ENCODE peak calls at places on chromosomes 4 and X, in six cellular contexts. N, D, F, R, M and E are unnamed samples.

GRCh38 chr4:4440333-4441061 is 53.6 kb downstream of the NSG1 start:
- DNase-seq in N (no peak), D (no peak), F (no peak), R (no peak), M (no peak), E (no peak)

GRCh38 chr4:36385951-36386561 is 104.6 kb downstream of the DTHD1 start:
- DNase-seq in N (peak), D (no peak), F (no peak), R (no peak), M (no peak), E (no peak)

GRCh38 chrX:50168305-50168704 is 32.5 kb downstream of the AKAP4 start:
- DNase-seq in N (no peak), D (no peak), F (peak), R (no peak), M (no peak), E (no peak)

GRCh38 chrX:12814434-12814833 is 23.2 kb downstream of the PRPS2 start:
- DNase-seq in N (peak), D (peak), F (peak), R (no peak), M (peak), E (peak)

GRCh38 chr4:110184124-110184790 is 14.2 kb downstream of the ELOVL6 start:
- DNase-seq in N (no peak), D (no peak), F (no peak), R (no peak), M (no peak), E (no peak)

GRCh38 chr4:9704551-9705332 is 76.7 kb upstream of the DRD5 start:
- DNase-seq in N (no peak), D (no peak), F (no peak), R (no peak), M (no peak), E (no peak)

GRCh38 chr4:73019462-73020047 is 50.0 kb downstream of the COX18 start:
- DNase-seq in N (no peak), D (no peak), F (peak), R (no peak), M (no peak), E (peak)

GRCh38 chr4:156217236-156217635 is 263.6 kb upstream of the CTSO start:
- DNase-seq in N (no peak), D (no peak), F (no peak), R (no peak), M (no peak), E (no peak)

GRCh38 chr4:73505567-73505966 is 24.0 kb downstream of the AFM start:
- DNase-seq in N (no peak), D (no peak), F (no peak), R (no peak), M (no peak), E (no peak)

GRCh38 chrX:120791013-120791643 is 84.5 kb downstream of the CT47B1 start:
- DNase-seq in N (no peak), D (peak), F (peak), R (no peak), M (peak), E (peak)

GRCh38 chr4:26522478-26522877 is 32.2 kb upstream of the CCKAR start:
- DNase-seq in N (no peak), D (no peak), F (peak), R (no peak), M (no peak), E (no peak)

GRCh38 chrX:21973321-21974010 is 33.0 kb downstream of the SMS start:
- DNase-seq in N (no peak), D (no peak), F (no peak), R (no peak), M (no peak), E (no peak)

GRCh38 chrX:21412883-21413282 is 38.7 kb downstream of the CNKSR2 start:
- DNase-seq in N (no peak), D (no peak), F (peak), R (no peak), M (no peak), E (no peak)

GRCh38 chrX:153926863-153927685 is 1.0 kb upstream of the ARHGAP4 start:
- DNase-seq in N (peak), D (peak), F (peak), R (peak), M (peak), E (no peak)

GRCh38 chr4:3276961-3277360 is 15.9 kb upstream of the RGS12 start:
- DNase-seq in N (no peak), D (no peak), F (peak), R (no peak), M (peak), E (peak)

GRCh38 chrX:48665991-48666390 is 17.6 kb upstream of the WAS start:
- DNase-seq in N (no peak), D (no peak), F (no peak), R (no peak), M (no peak), E (no peak)

GRCh38 chr4:40301592-40301991 is 33.5 kb upstream of the CHRNA9 start:
- DNase-seq in N (peak), D (no peak), F (no peak), R (no peak), M (no peak), E (no peak)

GRCh38 chrX:119573222-119573621 is 1.1 kb upstream of the UBE2A start:
- DNase-seq in N (no peak), D (no peak), F (no peak), R (no peak), M (no peak), E (no peak)

GRCh38 chr4:8194306-8195242 is 4.5 kb upstream of the SH3TC1 start:
- DNase-seq in N (no peak), D (no peak), F (no peak), R (no peak), M (no peak), E (no peak)

GRCh38 chr4:176236909-176237308 is 32.1 kb downstream of the ASB5 start:
- DNase-seq in N (no peak), D (no peak), F (peak), R (no peak), M (no peak), E (no peak)

GRCh38 chr4:11529625-11530201 is 101.0 kb upstream of the HS3ST1 start:
- DNase-seq in N (no peak), D (no peak), F (peak), R (no peak), M (peak), E (no peak)

GRCh38 chrX:109862386-109862910 is 129.4 kb upstream of the ACSL4 start:
- DNase-seq in N (no peak), D (no peak), F (no peak), R (no peak), M (no peak), E (no peak)

GRCh38 chr4:61425315-61425714 is 225.2 kb downstream of the ADGRL3 start:
- DNase-seq in N (no peak), D (no peak), F (no peak), R (no peak), M (no peak), E (no peak)

GRCh38 chr4:69749771-69750170 is 10.6 kb downstream of the SULT1B1 start:
- DNase-seq in N (no peak), D (no peak), F (peak), R (no peak), M (no peak), E (no peak)

GRCh38 chrX:149461746-149462145 is 43.4 kb downstream of the IDS start:
- DNase-seq in N (no peak), D (no peak), F (no peak), R (no peak), M (no peak), E (no peak)

GRCh38 chrX:13029831-13030771 is 14.3 kb downstream of the FAM9C start:
- DNase-seq in N (peak), D (no peak), F (no peak), R (no peak), M (no peak), E (no peak)

GRCh38 chrX:46758163-46758955 is 559 bp downstream of the SLC9A7 start:
- DNase-seq in N (peak), D (peak), F (peak), R (peak), M (no peak), E (peak)

GRCh38 chrX:48761674-48762471 is at the start of gene GLOD5:
- DNase-seq in N (no peak), D (peak), F (no peak), R (peak), M (peak), E (peak)

DNA sequence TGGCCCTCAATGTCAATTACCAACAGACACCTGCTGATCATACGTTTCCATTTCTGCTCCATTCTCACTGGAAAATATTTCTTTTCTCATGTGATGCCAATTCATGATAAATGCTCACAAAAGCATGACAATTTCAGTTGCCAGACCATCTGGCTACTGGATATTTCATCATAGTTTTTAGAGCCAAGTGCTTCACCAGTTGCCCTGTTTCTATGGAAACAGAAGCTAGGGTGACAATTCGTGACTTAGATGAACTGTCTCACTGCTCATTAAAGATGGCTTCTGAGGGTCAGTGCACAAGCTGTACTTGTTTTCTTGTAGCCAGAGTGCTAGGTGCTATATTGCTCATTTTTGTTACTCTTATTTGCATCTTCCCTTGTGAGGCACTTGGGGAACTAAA is 184.9 kb downstream of the COMMD8 start:
- DNase-seq in N (no peak), D (no peak), F (no peak), R (no peak), M (no peak), E (no peak)
- H3K27ac ChIP-seq in N (no peak), D (no peak), F (no peak), R (no peak), M (no peak), E (no peak)

GRCh38 chr4:75786526-75786925 is 62.1 kb downstream of the USO1 start:
- DNase-seq in N (no peak), D (no peak), F (no peak), R (no peak), M (no peak), E (no peak)
- H3K4me3 ChIP-seq in N (no peak), D (no peak), F (no peak), R (no peak), M (no peak), E (no peak)

DNA sequence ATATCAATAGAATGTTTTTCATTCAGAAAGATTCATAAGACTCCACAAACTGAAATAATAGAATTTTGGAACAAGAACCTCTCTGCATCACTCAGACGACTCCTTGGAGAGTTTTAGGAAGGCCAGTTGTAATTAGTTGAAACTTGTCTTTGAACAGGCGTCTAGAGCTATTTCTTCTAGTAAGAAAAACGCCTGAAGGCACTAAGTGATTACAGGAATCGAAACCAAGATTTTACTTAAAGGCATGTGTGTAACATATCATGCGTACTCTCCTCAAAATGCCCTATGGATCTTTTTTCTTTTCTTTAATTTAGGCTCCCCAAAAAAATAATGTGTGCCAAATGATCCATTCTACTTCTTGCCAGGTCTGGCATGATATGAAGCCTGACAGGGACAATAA is 80.2 kb upstream of the ATOH1 start:
- DNase-seq in N (no peak), D (no peak), F (no peak), R (no peak), M (no peak), E (no peak)
- H3K27ac ChIP-seq in N (no peak), D (no peak), F (no peak), R (no peak), M (no peak), E (no peak)

GRCh38 chr4:6909113-6909969 is at the start of gene TBC1D14:
- DNase-seq in N (peak), D (peak), F (peak), R (peak), M (peak), E (peak)

GRCh38 chr4:6909970-6910339 is 329 bp downstream of the TBC1D14 start:
- DNase-seq in N (peak), D (peak), F (no peak), R (peak), M (no peak), E (no peak)

GRCh38 chr4:6910340-6910959 is 824 bp downstream of the TBC1D14 start:
- DNase-seq in N (no peak), D (no peak), F (no peak), R (peak), M (no peak), E (no peak)

GRCh38 chr4:6912412-6912811 is 2.8 kb downstream of the TBC1D14 start:
- DNase-seq in N (no peak), D (no peak), F (no peak), R (no peak), M (no peak), E (no peak)

GRCh38 chr4:6910960-6911874 is 1.6 kb downstream of the TBC1D14 start:
- DNase-seq in N (no peak), D (no peak), F (no peak), R (no peak), M (no peak), E (no peak)
- H3K4me3 ChIP-seq in N (peak), D (no peak), F (peak), R (peak), M (peak), E (peak)

DNA sequence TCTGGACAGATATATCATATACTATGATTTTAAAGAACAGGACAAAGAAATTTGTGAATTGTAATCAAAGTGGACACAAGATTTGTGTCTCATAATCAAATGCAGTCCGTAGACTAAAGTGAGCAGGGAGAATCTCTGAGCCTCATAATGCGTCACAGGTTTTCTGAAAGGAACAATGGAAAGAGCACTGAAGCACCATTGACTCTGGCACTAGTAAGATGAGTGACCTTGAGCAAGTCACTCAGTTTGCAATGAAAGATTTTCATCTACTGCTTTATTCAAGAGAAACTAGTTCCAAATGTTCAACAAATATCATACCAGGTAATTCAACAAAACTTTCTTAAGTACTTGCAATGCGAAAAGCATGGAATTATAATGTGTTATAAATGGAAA is 315.3 kb downstream of the MAPK10 start:
- DNase-seq in N (no peak), D (no peak), F (no peak), R (no peak), M (no peak), E (no peak)
- H3K27ac ChIP-seq in N (no peak), D (no peak), F (no peak), R (no peak), M (no peak), E (no peak)

DNA sequence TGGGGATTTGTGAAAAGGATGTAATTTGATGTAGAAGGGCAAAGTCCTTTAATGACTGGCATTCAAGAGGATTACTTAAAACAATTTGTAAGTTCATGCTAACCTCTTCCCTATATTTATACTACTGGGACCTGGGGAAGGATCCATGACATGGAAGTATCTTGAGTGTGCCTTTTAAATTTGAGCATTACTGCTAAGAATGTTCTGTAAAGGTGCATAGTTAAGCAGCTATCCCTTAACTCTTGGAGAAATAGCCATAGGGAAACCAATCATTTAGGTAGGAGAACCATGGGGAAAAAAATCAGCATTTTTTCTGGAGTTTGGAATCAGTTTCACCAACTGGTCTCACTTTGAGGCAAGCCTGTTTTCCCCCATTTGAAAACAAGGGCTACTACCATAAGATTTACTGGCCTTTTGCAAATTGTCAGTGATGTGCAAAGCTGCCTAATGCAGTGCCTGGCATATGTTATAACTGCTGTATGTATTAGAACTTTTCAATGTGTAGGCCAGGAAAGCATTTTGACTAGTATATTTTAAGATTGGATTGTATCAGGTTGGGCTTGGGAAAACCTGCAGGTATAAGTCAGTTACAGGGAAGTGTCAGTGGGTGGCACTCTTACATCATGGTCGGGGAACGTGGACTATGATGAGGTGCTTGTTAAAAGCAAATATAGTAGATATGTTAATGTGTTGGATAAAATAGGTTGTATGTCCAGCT is 72.1 kb downstream of the PRSS12 start:
- DNase-seq in N (peak), D (peak), F (peak), R (no peak), M (peak), E (peak)
- H3K4me3 ChIP-seq in N (peak), D (no peak), F (peak), R (peak), M (no peak), E (no peak)